ENCODE peak calls at places on chromosomes 11 and 22, in ten cellular contexts. One of them, this sample, is unnamed.

GRCh38 chr11:8192016-8192895 is 23.4 kb upstream of the RIC3 start:
- DNase-seq in PC-3: peak; percentile 69
- DNase-seq in HCT116: peak; percentile 41
- DNase-seq in fibroblast of lung: peak; percentile 72
- DNase-seq in MM.1S: peak; percentile 47
- DNase-seq in endothelial cell of umbilical vein: peak; percentile 60
- DNase-seq in PC-9: no peak
- DNase-seq in GM23248: peak; percentile 77
- DNase-seq in GM23338: peak; percentile 88
- DNase-seq in A673: peak; percentile 61
- DNase-seq in this sample: peak; percentile 54

GRCh38 chr11:15884792-15885540 is 471.4 kb downstream of the SOX6 start:
- DNase-seq in MM.1S: no peak
- DNase-seq in PC-9: no peak
- DNase-seq in PC-3: no peak
- DNase-seq in GM23338: no peak
- DNase-seq in endothelial cell of umbilical vein: no peak
- DNase-seq in GM23248: no peak
- DNase-seq in A673: no peak
- DNase-seq in HCT116: no peak
- DNase-seq in fibroblast of lung: no peak
- DNase-seq in this sample: no peak

GRCh38 chr22:40178417-40179409 is 988 bp downstream of the TNRC6B start:
- DNase-seq in GM23338: peak; percentile 80
- DNase-seq in MM.1S: peak; percentile 62
- DNase-seq in HCT116: no peak
- DNase-seq in PC-9: no peak
- DNase-seq in A673: peak; percentile 77
- DNase-seq in PC-3: peak; percentile 20
- DNase-seq in endothelial cell of umbilical vein: peak; percentile 71
- DNase-seq in fibroblast of lung: peak; percentile 48
- DNase-seq in GM23248: peak; percentile 71
- DNase-seq in this sample: no peak

GRCh38 chr22:42365942-42366660 is 66.1 kb downstream of the NFAM1 start:
- DNase-seq in MM.1S: no peak
- DNase-seq in GM23248: no peak
- DNase-seq in GM23338: no peak
- DNase-seq in A673: no peak
- DNase-seq in HCT116: no peak
- DNase-seq in PC-9: no peak
- DNase-seq in PC-3: no peak
- DNase-seq in endothelial cell of umbilical vein: no peak
- DNase-seq in fibroblast of lung: no peak
- DNase-seq in this sample: no peak

GRCh38 chr11:34480339-34480738 is 33.3 kb downstream of the ELF5 start:
- DNase-seq in MM.1S: no peak
- DNase-seq in HCT116: no peak
- DNase-seq in A673: peak; percentile 35
- DNase-seq in PC-3: peak; percentile 53
- DNase-seq in endothelial cell of umbilical vein: no peak
- DNase-seq in fibroblast of lung: no peak
- DNase-seq in PC-9: no peak
- DNase-seq in GM23338: no peak
- DNase-seq in GM23248: peak; percentile 24
- DNase-seq in this sample: peak; percentile 36

GRCh38 chr11:128279861-128280260 is 307.5 kb downstream of the ETS1 start:
- DNase-seq in fibroblast of lung: no peak
- DNase-seq in endothelial cell of umbilical vein: no peak
- DNase-seq in A673: no peak
- DNase-seq in MM.1S: no peak
- DNase-seq in GM23338: no peak
- DNase-seq in GM23248: peak; percentile 72
- DNase-seq in PC-3: peak; percentile 23
- DNase-seq in HCT116: no peak
- DNase-seq in PC-9: no peak
- DNase-seq in this sample: peak; percentile 26

GRCh38 chr22:46758867-46759290 is 3.6 kb upstream of the TBC1D22A start:
- DNase-seq in HCT116: peak; percentile 62
- DNase-seq in A673: peak; percentile 74
- DNase-seq in fibroblast of lung: peak; percentile 62
- DNase-seq in GM23248: peak; percentile 65
- DNase-seq in GM23338: peak; percentile 89
- DNase-seq in MM.1S: peak; percentile 78
- DNase-seq in PC-9: peak; percentile 73
- DNase-seq in endothelial cell of umbilical vein: peak; percentile 82
- DNase-seq in PC-3: peak; percentile 57
- DNase-seq in this sample: peak; percentile 43

GRCh38 chr22:31087744-31088215 is 6.7 kb downstream of the SMTN start:
- DNase-seq in MM.1S: no peak
- DNase-seq in fibroblast of lung: no peak
- DNase-seq in PC-3: no peak
- DNase-seq in endothelial cell of umbilical vein: no peak
- DNase-seq in A673: no peak
- DNase-seq in GM23338: no peak
- DNase-seq in GM23248: no peak
- DNase-seq in HCT116: no peak
- DNase-seq in PC-9: no peak
- DNase-seq in this sample: no peak

GRCh38 chr11:123833095-123833494 is 26.9 kb upstream of the OR6M1 start:
- DNase-seq in fibroblast of lung: no peak
- DNase-seq in A673: no peak
- DNase-seq in GM23338: no peak
- DNase-seq in endothelial cell of umbilical vein: no peak
- DNase-seq in GM23248: no peak
- DNase-seq in MM.1S: no peak
- DNase-seq in PC-3: peak; percentile 45
- DNase-seq in HCT116: no peak
- DNase-seq in PC-9: no peak
- DNase-seq in this sample: peak; percentile 63

GRCh38 chr22:32842486-32842885 is 41.0 kb downstream of the TIMP3 start:
- DNase-seq in PC-9: no peak
- DNase-seq in MM.1S: no peak
- DNase-seq in endothelial cell of umbilical vein: no peak
- DNase-seq in fibroblast of lung: no peak
- DNase-seq in HCT116: no peak
- DNase-seq in GM23338: no peak
- DNase-seq in A673: no peak
- DNase-seq in GM23248: no peak
- DNase-seq in PC-3: no peak
- DNase-seq in this sample: peak; percentile 34

GRCh38 chr11:75325713-75326438 is 25.6 kb downstream of the ARRB1 start:
- DNase-seq in endothelial cell of umbilical vein: peak; percentile 98
- DNase-seq in MM.1S: no peak
- DNase-seq in HCT116: peak; percentile 71
- DNase-seq in GM23338: no peak
- DNase-seq in PC-9: no peak
- DNase-seq in fibroblast of lung: peak; percentile 93
- DNase-seq in PC-3: peak; percentile 89
- DNase-seq in GM23248: peak; percentile 98
- DNase-seq in A673: peak; percentile 88
- DNase-seq in this sample: peak; percentile 91

GRCh38 chr11:75324740-75325139 is 26.7 kb downstream of the ARRB1 start:
- DNase-seq in GM23248: no peak
- DNase-seq in PC-9: no peak
- DNase-seq in GM23338: no peak
- DNase-seq in MM.1S: no peak
- DNase-seq in A673: no peak
- DNase-seq in HCT116: no peak
- DNase-seq in PC-3: no peak
- DNase-seq in fibroblast of lung: no peak
- DNase-seq in endothelial cell of umbilical vein: no peak
- DNase-seq in this sample: no peak

GRCh38 chr11:75330279-75330678 is 21.2 kb downstream of the ARRB1 start:
- DNase-seq in GM23338: no peak
- DNase-seq in MM.1S: no peak
- DNase-seq in fibroblast of lung: peak; percentile 91
- DNase-seq in HCT116: no peak
- DNase-seq in PC-9: no peak
- DNase-seq in endothelial cell of umbilical vein: peak; percentile 21
- DNase-seq in GM23248: no peak
- DNase-seq in A673: no peak
- DNase-seq in PC-3: no peak
- DNase-seq in this sample: no peak

GRCh38 chr11:75326439-75326810 is 25.0 kb downstream of the ARRB1 start:
- DNase-seq in endothelial cell of umbilical vein: no peak
- DNase-seq in PC-9: no peak
- DNase-seq in HCT116: no peak
- DNase-seq in GM23338: no peak
- DNase-seq in GM23248: no peak
- DNase-seq in PC-3: no peak
- DNase-seq in MM.1S: no peak
- DNase-seq in A673: no peak
- DNase-seq in fibroblast of lung: no peak
- DNase-seq in this sample: no peak

GRCh38 chr11:75328426-75329277 is 22.8 kb downstream of the ARRB1 start:
- DNase-seq in HCT116: peak; percentile 35
- DNase-seq in PC-3: peak; percentile 85
- DNase-seq in fibroblast of lung: peak; percentile 83
- DNase-seq in A673: peak; percentile 85
- DNase-seq in GM23248: peak; percentile 86
- DNase-seq in GM23338: peak; percentile 81
- DNase-seq in PC-9: peak; percentile 92
- DNase-seq in endothelial cell of umbilical vein: peak; percentile 84
- DNase-seq in MM.1S: no peak
- DNase-seq in this sample: peak; percentile 66
- H3K27ac ChIP-seq in HCT116: no peak overlapping the region
- H3K27ac ChIP-seq in PC-3: no peak overlapping the region
- H3K27ac ChIP-seq in fibroblast of lung: no peak overlapping the region
- H3K27ac ChIP-seq in A673: peak overlapping the region; percentile 14
- H3K27ac ChIP-seq in GM23248: no peak overlapping the region
- H3K27ac ChIP-seq in GM23338: peak overlapping the region; percentile 66
- H3K27ac ChIP-seq in PC-9: peak overlapping the region; percentile 20
- H3K27ac ChIP-seq in endothelial cell of umbilical vein: no peak overlapping the region
- H3K27ac ChIP-seq in MM.1S: no peak overlapping the region
- H3K27ac ChIP-seq in this sample: no peak overlapping the region

GRCh38 chr22:19168088-19168890 is 10.2 kb downstream of the SLC25A1 start:
- DNase-seq in PC-3: no peak
- DNase-seq in GM23248: no peak
- DNase-seq in GM23338: no peak
- DNase-seq in fibroblast of lung: no peak
- DNase-seq in PC-9: peak; percentile 43
- DNase-seq in MM.1S: no peak
- DNase-seq in endothelial cell of umbilical vein: no peak
- DNase-seq in HCT116: no peak
- DNase-seq in A673: no peak
- DNase-seq in this sample: no peak

GRCh38 chr22:19169947-19170318 is 8.6 kb downstream of the SLC25A1 start:
- DNase-seq in GM23248: no peak
- DNase-seq in A673: no peak
- DNase-seq in HCT116: no peak
- DNase-seq in PC-9: no peak
- DNase-seq in fibroblast of lung: no peak
- DNase-seq in MM.1S: no peak
- DNase-seq in endothelial cell of umbilical vein: no peak
- DNase-seq in PC-3: no peak
- DNase-seq in GM23338: no peak
- DNase-seq in this sample: no peak

GRCh38 chr22:19167106-19167869 is 11.2 kb downstream of the SLC25A1 start:
- DNase-seq in GM23248: no peak
- DNase-seq in MM.1S: no peak
- DNase-seq in PC-9: no peak
- DNase-seq in GM23338: no peak
- DNase-seq in fibroblast of lung: no peak
- DNase-seq in endothelial cell of umbilical vein: no peak
- DNase-seq in A673: no peak
- DNase-seq in HCT116: no peak
- DNase-seq in PC-3: no peak
- DNase-seq in this sample: no peak

GRCh38 chr22:19166421-19166820 is 12.1 kb downstream of the SLC25A1 start:
- DNase-seq in A673: no peak
- DNase-seq in fibroblast of lung: no peak
- DNase-seq in endothelial cell of umbilical vein: no peak
- DNase-seq in PC-3: no peak
- DNase-seq in HCT116: no peak
- DNase-seq in PC-9: no peak
- DNase-seq in GM23338: no peak
- DNase-seq in GM23248: no peak
- DNase-seq in MM.1S: no peak
- DNase-seq in this sample: no peak

GRCh38 chr22:19169002-19169946 is 9.3 kb downstream of the SLC25A1 start:
- DNase-seq in GM23248: peak; percentile 41
- DNase-seq in A673: no peak
- DNase-seq in GM23338: no peak
- DNase-seq in endothelial cell of umbilical vein: no peak
- DNase-seq in fibroblast of lung: no peak
- DNase-seq in PC-9: no peak
- DNase-seq in HCT116: no peak
- DNase-seq in PC-3: no peak
- DNase-seq in MM.1S: no peak
- DNase-seq in this sample: no peak
- TF ChIP-seq EZH2 in GM23248: no peak
- TF ChIP-seq EZH2 in A673: peak; percentile 84
- TF ChIP-seq EZH2 in GM23338: peak; percentile 79
- TF ChIP-seq EZH2 in endothelial cell of umbilical vein: peak; percentile 80
- TF ChIP-seq EZH2 in fibroblast of lung: peak; percentile 55
- TF ChIP-seq EZH2 in PC-9: no peak
- TF ChIP-seq EZH2 in HCT116: no peak
- TF ChIP-seq EZH2 in PC-3: peak; percentile 24
- TF ChIP-seq EZH2 in MM.1S: peak; percentile 84
- TF ChIP-seq EZH2 in this sample: peak; percentile 5

GRCh38 chr22:26556904-26557303 is 33.0 kb downstream of the TPST2 start:
- DNase-seq in PC-9: no peak
- DNase-seq in endothelial cell of umbilical vein: no peak
- DNase-seq in MM.1S: no peak
- DNase-seq in PC-3: no peak
- DNase-seq in GM23338: no peak
- DNase-seq in fibroblast of lung: no peak
- DNase-seq in HCT116: no peak
- DNase-seq in GM23248: no peak
- DNase-seq in A673: no peak
- DNase-seq in this sample: no peak
- H3K27ac ChIP-seq in PC-9: no peak overlapping the region
- H3K27ac ChIP-seq in endothelial cell of umbilical vein: no peak overlapping the region
- H3K27ac ChIP-seq in MM.1S: no peak overlapping the region
- H3K27ac ChIP-seq in PC-3: no peak overlapping the region
- H3K27ac ChIP-seq in GM23338: peak overlapping the region; percentile 58
- H3K27ac ChIP-seq in fibroblast of lung: no peak overlapping the region
- H3K27ac ChIP-seq in HCT116: no peak overlapping the region
- H3K27ac ChIP-seq in GM23248: no peak overlapping the region
- H3K27ac ChIP-seq in A673: no peak overlapping the region
- H3K27ac ChIP-seq in this sample: no peak overlapping the region

DNA sequence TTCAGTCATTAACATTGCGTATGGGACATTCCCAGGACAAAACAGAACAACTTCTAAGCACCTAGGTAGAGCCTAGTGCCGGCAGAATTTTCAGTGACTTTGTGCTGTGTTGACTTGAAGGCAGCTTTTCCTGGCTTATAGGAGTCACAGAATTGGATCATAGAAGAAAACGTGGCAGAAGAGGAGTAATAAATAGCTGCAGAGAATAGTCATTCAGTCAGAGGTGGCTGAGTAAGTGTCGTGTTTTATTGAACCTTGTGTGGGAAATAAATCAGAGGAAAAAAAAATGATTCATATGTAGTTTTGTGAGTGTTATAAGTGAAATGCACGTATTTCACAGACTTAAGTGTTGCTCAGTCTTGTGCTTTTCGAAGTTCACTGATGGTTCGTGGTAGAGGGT is 2.1 kb downstream of the BARX2 start:
- DNase-seq in HCT116: no peak
- DNase-seq in GM23338: no peak
- DNase-seq in A673: no peak
- DNase-seq in GM23248: no peak
- DNase-seq in PC-9: no peak
- DNase-seq in fibroblast of lung: no peak
- DNase-seq in endothelial cell of umbilical vein: no peak
- DNase-seq in PC-3: peak; percentile 53
- DNase-seq in MM.1S: no peak
- DNase-seq in this sample: no peak
- TF ChIP-seq EZH2 in HCT116: no peak
- TF ChIP-seq EZH2 in GM23338: no peak
- TF ChIP-seq EZH2 in A673: no peak
- TF ChIP-seq EZH2 in GM23248: no peak
- TF ChIP-seq EZH2 in PC-9: no peak
- TF ChIP-seq EZH2 in fibroblast of lung: no peak
- TF ChIP-seq EZH2 in endothelial cell of umbilical vein: no peak
- TF ChIP-seq EZH2 in PC-3: no peak
- TF ChIP-seq EZH2 in MM.1S: no peak
- TF ChIP-seq EZH2 in this sample: no peak

This sample was measured in mammary epithelial cell.